ENCODE peak calls at places on chromosomes 7 and 10, in five cellular contexts. K, G, P, H and Z are unnamed samples.

GRCh38 chr10:72009430-72010081 is 45.4 kb downstream of the CHST3 start:
- DNase-seq in K (peak; percentile 100), G (no peak), P (no peak), H (no peak), Z (no peak)

GRCh38 chr7:36283711-36284130 is 105.9 kb upstream of the ANLN start:
- DNase-seq in K (no peak), G (no peak), P (peak; percentile 81), H (peak; percentile 99), Z (no peak)

GRCh38 chr7:101913876-101914275 is 96.5 kb downstream of the CUX1 start:
- DNase-seq in K (no peak), G (no peak), P (no peak), H (peak; percentile 63), Z (no peak)

GRCh38 chr10:63700209-63700934 is 179.2 kb downstream of the REEP3 start:
- DNase-seq in K (peak; percentile 99), G (no peak), P (no peak), H (no peak), Z (peak; percentile 21)

GRCh38 chr7:73606801-73607691 is 17.3 kb downstream of the MLXIPL start:
- DNase-seq in K (peak; percentile 43), G (peak; percentile 56), P (peak; percentile 32), H (peak; percentile 58), Z (peak; percentile 30)

GRCh38 chr7:111410899-111411298 is 151.4 kb downstream of the IMMP2L start:
- DNase-seq in K (no peak), G (no peak), P (no peak), H (no peak), Z (no peak)

GRCh38 chr10:18378766-18379165 is 238.5 kb downstream of the CACNB2 start:
- DNase-seq in K (no peak), G (no peak), P (no peak), H (no peak), Z (no peak)

GRCh38 chr7:11069591-11069990 is 95.9 kb downstream of the PHF14 start:
- DNase-seq in K (no peak), G (no peak), P (no peak), H (no peak), Z (no peak)

GRCh38 chr10:89946106-89946505 is 244.7 kb downstream of the KIF20B start:
- DNase-seq in K (peak; percentile 18), G (no peak), P (no peak), H (no peak), Z (no peak)

GRCh38 chr7:20064974-20065862 is 152.0 kb downstream of the MACC1 start:
- DNase-seq in K (peak; percentile 58), G (no peak), P (peak; percentile 11), H (peak; percentile 35), Z (no peak)

GRCh38 chr7:100949227-100949930 is at the start of gene MUC3A:
- DNase-seq in K (no peak), G (no peak), P (no peak), H (no peak), Z (no peak)

GRCh38 chr7:80934286-80934685 is 15.4 kb upstream of the SEMA3C start:
- DNase-seq in K (peak; percentile 23), G (no peak), P (no peak), H (no peak), Z (no peak)

GRCh38 chr7:70728873-70729552 is 402.9 kb upstream of the GALNT17 start:
- DNase-seq in K (no peak), G (no peak), P (no peak), H (no peak), Z (no peak)

GRCh38 chr7:109552017-109552416 is 982.3 kb downstream of the DNAJB9 start:
- DNase-seq in K (no peak), G (no peak), P (no peak), H (no peak), Z (no peak)

GRCh38 chr10:126153686-126154628 is 234.3 kb downstream of the ADAM12 start:
- DNase-seq in K (peak; percentile 71), G (no peak), P (no peak), H (no peak), Z (no peak)

GRCh38 chr7:5452937-5453540 is 29.4 kb upstream of the TNRC18 start:
- DNase-seq in K (peak; percentile 76), G (no peak), P (no peak), H (peak; percentile 55), Z (peak; percentile 15)

GRCh38 chr7:92645531-92646061 is 55.4 kb upstream of the FAM133B start:
- DNase-seq in K (no peak), G (no peak), P (no peak), H (peak; percentile 67), Z (no peak)

GRCh38 chr10:18436902-18437301 is 214.5 kb downstream of the NSUN6 start:
- DNase-seq in K (no peak), G (no peak), P (no peak), H (no peak), Z (no peak)

GRCh38 chr10:127145173-127145572 is 51.2 kb downstream of the INSYN2A start:
- DNase-seq in K (peak; percentile 82), G (no peak), P (no peak), H (no peak), Z (peak; percentile 49)

GRCh38 chr10:117216611-117217195 is 19.4 kb downstream of the KCNK18 start:
- DNase-seq in K (peak; percentile 59), G (peak; percentile 49), P (peak; percentile 52), H (peak; percentile 83), Z (peak; percentile 11)

GRCh38 chr10:108684431-108684830 is 1238.9 kb downstream of the XPNPEP1 start:
- DNase-seq in K (no peak), G (no peak), P (no peak), H (no peak), Z (no peak)

GRCh38 chr7:113912881-113913280 is 5.9 kb downstream of the PPP1R3A start:
- DNase-seq in K (no peak), G (no peak), P (no peak), H (no peak), Z (no peak)

GRCh38 chr7:25619963-25620799 is 391.9 kb upstream of the NPVF start:
- DNase-seq in K (no peak), G (no peak), P (peak; percentile 16), H (peak; percentile 81), Z (no peak)

GRCh38 chr7:105935250-105935649 is 27.8 kb upstream of the CDHR3 start:
- DNase-seq in K (no peak), G (no peak), P (no peak), H (no peak), Z (no peak)

GRCh38 chr10:113945075-113945686 is 90.7 kb downstream of the NHLRC2 start:
- DNase-seq in K (peak; percentile 79), G (no peak), P (no peak), H (no peak), Z (no peak)

GRCh38 chr10:72337039-72337629 is 17.6 kb downstream of the DNAJB12 start:
- DNase-seq in K (peak; percentile 75), G (peak; percentile 58), P (peak; percentile 54), H (peak; percentile 74), Z (no peak)

GRCh38 chr10:28060031-28060607 is 61.2 kb upstream of the ODAD2 start:
- DNase-seq in K (peak; percentile 68), G (no peak), P (no peak), H (no peak), Z (no peak)

GRCh38 chr10:867807-868206 is 63.7 kb downstream of the LARP4B start:
- DNase-seq in K (peak; percentile 45), G (no peak), P (no peak), H (no peak), Z (no peak)

GRCh38 chr7:157767466-157767865 is 430.7 kb downstream of the DNAJB6 start:
- DNase-seq in K (no peak), G (no peak), P (no peak), H (no peak), Z (no peak)

GRCh38 chr10:131078131-131078881 is 233.2 kb downstream of the TCERG1L start:
- DNase-seq in K (no peak), G (no peak), P (no peak), H (no peak), Z (no peak)

GRCh38 chr10:69459893-69460575 is 8.8 kb downstream of the TSPAN15 start:
- DNase-seq in K (no peak), G (no peak), P (no peak), H (no peak), Z (no peak)